ENCODE peak calls at places on chromosome 2, in four cellular contexts. F, M, Z and C are unnamed samples.

GRCh38 chr2:176554107-176555048 is 285.1 kb downstream of the MTX2 start:
- DNase-seq in F (no peak), Z (peak; percentile 61), M (no peak), C (no peak)

GRCh38 chr2:63658176-63658968 is 69.6 kb downstream of the MDH1 start:
- DNase-seq in F (no peak), Z (no peak), M (no peak), C (no peak)

GRCh38 chr2:628651-629050 is 48.6 kb downstream of the TMEM18 start:
- DNase-seq in Z (no peak), M (no peak), F (no peak), C (peak; percentile 82)

GRCh38 chr2:23301151-23301550 is 83.8 kb upstream of the KLHL29 start:
- DNase-seq in Z (no peak), M (no peak), F (no peak), C (no peak)

GRCh38 chr2:240956935-240957655 is 41.3 kb upstream of the SNED1 start:
- DNase-seq in Z (no peak), M (no peak), F (peak; percentile 19), C (peak; percentile 85)

GRCh38 chr2:10919415-10919775 is 7.7 kb downstream of the KCNF1 start:
- DNase-seq in F (no peak), Z (no peak), M (no peak), C (no peak)

GRCh38 chr2:120066708-120067547 is 54.1 kb downstream of the EPB41L5 start:
- DNase-seq in M (no peak), F (no peak), Z (peak; percentile 29), C (no peak)

GRCh38 chr2:223918671-223919134 is 26.4 kb downstream of the WDFY1 start:
- DNase-seq in Z (no peak), F (no peak), M (no peak), C (no peak)

GRCh38 chr2:131121464-131121863 is 16.3 kb downstream of the PLEKHB2 start:
- DNase-seq in Z (no peak), M (no peak), F (no peak), C (no peak)

GRCh38 chr2:195472835-195473234 is 184.2 kb upstream of the SLC39A10 start:
- DNase-seq in Z (no peak), M (no peak), F (no peak), C (no peak)

GRCh38 chr2:84741182-84741822 is 139.6 kb downstream of the TRABD2A start:
- DNase-seq in Z (peak; percentile 6), F (peak; percentile 26), M (no peak), C (no peak)

GRCh38 chr2:20526666-20527065 is 79.8 kb downstream of the RHOB start:
- DNase-seq in M (no peak), F (peak; percentile 46), Z (no peak), C (no peak)

GRCh38 chr2:45595724-45596435 is 15.2 kb downstream of the SRBD1 start:
- DNase-seq in Z (no peak), M (no peak), F (peak; percentile 52), C (no peak)

DNA sequence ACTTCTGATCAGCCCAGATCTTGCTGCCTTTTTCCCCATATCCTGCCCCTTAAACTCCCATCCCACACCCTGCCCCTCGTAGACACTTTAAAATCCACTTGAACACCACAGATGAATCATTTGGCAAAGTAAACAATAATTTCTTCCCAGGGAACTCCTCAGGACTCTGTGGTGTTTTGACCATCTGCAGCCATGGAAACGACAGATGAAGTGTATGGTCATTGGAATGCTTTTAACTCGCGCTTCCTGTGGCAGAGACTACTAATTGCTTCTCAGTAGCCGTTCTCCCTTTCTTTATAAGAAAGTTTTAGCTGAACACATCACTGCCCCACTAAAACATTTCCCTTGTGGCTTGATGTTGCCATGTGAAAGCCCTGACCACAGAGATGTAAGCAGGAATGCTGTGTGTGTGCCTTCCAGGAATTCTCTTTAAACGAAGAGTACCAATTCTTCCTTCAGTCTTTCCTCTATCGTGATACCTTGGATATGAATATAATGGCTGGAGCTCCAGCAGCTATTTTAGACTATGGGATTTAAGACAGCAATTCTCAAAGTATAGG is 92.7 kb upstream of the PARD3B start:
- DNase-seq in M (no peak), F (no peak), Z (peak; percentile 58), C (no peak)
- TF ChIP-seq POLR2A in M (no peak), F (no peak), Z (no peak), C (no peak)

DNA sequence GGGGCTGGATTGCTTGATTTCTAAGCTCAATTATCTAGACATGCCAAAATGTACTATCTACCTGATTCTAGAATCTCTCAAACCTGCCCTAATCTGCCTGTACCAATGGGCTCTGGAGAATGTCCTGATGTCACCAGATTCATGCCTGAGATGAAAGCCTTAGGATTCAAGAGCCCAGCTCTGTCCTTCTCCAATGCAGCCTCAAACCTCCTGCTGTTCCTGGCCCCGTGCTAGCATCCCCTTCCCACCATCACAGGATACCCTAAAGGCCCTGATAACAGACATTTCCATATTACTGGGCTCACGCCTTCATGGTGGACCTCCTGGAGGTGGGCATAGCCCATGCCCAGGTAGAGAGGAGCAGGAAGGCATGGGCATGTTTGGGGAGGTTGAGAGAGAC is 206.7 kb downstream of the ARL4C start:
- DNase-seq in F (no peak), M (no peak), Z (no peak), C (no peak)
- H3K4me3 ChIP-seq in F (no peak overlapping the region), M (no peak overlapping the region), Z (no peak overlapping the region), C (no peak overlapping the region)

GRCh38 chr2:32632089-32632488 is 4.2 kb downstream of the TTC27 start:
- DNase-seq in M (no peak), F (no peak), Z (peak; percentile 27), C (no peak)

GRCh38 chr2:32624813-32625212 is 3.0 kb upstream of the TTC27 start:
- DNase-seq in M (no peak), Z (no peak), F (no peak), C (no peak)

GRCh38 chr2:32627441-32627900 is 379 bp upstream of the TTC27 start:
- DNase-seq in Z (peak; percentile 14), F (peak; percentile 37), M (no peak), C (no peak)

GRCh38 chr2:32626591-32627221 is 1.1 kb upstream of the TTC27 start:
- DNase-seq in M (no peak), F (no peak), Z (no peak), C (no peak)

GRCh38 chr2:32627901-32628645 is at the start of gene TTC27:
- DNase-seq in M (peak; percentile 84), Z (peak; percentile 97), F (peak; percentile 96), C (peak; percentile 98)
- TF ChIP-seq POLR2A in M (no peak), Z (peak; percentile 78), F (no peak), C (no peak)

GRCh38 chr2:40507429-40507828 is 55.5 kb upstream of the SLC8A1 start:
- DNase-seq in F (no peak), M (no peak), Z (no peak), C (no peak)
- H3K4me3 ChIP-seq in F (no peak overlapping the region), M (no peak overlapping the region), Z (no peak overlapping the region), C (no peak overlapping the region)